ENCODE peak calls at places on chromosomes 5 and 9, in ten cellular contexts. J is SW480; X is ACHN; G is dermis microvascular lymphatic vessel endothelial cell; C is activated T-cell treated with anti-CD3 and anti-CD28 coated beads, Interleukin-2, amount 50 U/mL, for 24 hours; I is HL-60; D is neural progenitor cell; F is stimulated activated CD8-positive, alpha-beta memory T cell treated with anti-CD3 and anti-CD28 coated beads, Interleukin-15, amount 100 ng/mL, for 4 hours; L is HCEC 1CT; B is stimulated activated CD4-positive, alpha-beta T cell treated with anti-CD3 and anti-CD28 coated beads, Interleukin-1b, Interleukin-23, amount 100 ng/mL, for 4 hours. Y is an unnamed sample.

GRCh38 chr9:94827584-94828304 is 101.2 kb downstream of the AOPEP start:
- DNase-seq in X (no peak), J (peak), L (no peak), C (no peak), D (no peak), F (no peak), I (no peak), B (no peak), G (peak), Y (no peak)

GRCh38 chr9:6184749-6185645 is 30.6 kb upstream of the IL33 start:
- DNase-seq in D (no peak), B (no peak), L (peak), C (no peak), G (no peak), X (no peak), F (no peak), I (no peak), J (no peak), Y (no peak)

GRCh38 chr5:125526940-125527339 is 780.5 kb upstream of the ZNF608 start:
- DNase-seq in I (no peak), F (no peak), D (no peak), G (no peak), L (no peak), X (no peak), J (no peak), B (no peak), C (no peak), Y (no peak)

GRCh38 chr9:136179101-136179616 is 25.8 kb downstream of the LHX3 start:
- DNase-seq in I (no peak), C (no peak), B (no peak), G (no peak), J (no peak), X (no peak), D (no peak), L (no peak), F (no peak), Y (no peak)

GRCh38 chr5:175288048-175288621 is 155.8 kb downstream of the DRD1 start:
- DNase-seq in I (no peak), L (no peak), X (peak), D (no peak), F (no peak), C (no peak), B (no peak), J (peak), G (no peak), Y (no peak)

GRCh38 chr5:143258559-143259253 is 144.8 kb downstream of the NR3C1 start:
- DNase-seq in F (no peak), D (no peak), X (no peak), G (no peak), L (no peak), B (no peak), J (peak), I (no peak), C (no peak), Y (no peak)

GRCh38 chr5:76715734-76716455 is at the start of gene F2R:
- DNase-seq in L (peak), G (no peak), X (peak), I (no peak), C (peak), J (peak), F (no peak), D (peak), B (peak), Y (no peak)

GRCh38 chr9:37747271-37747753 is 6.3 kb upstream of the TRMT10B start:
- DNase-seq in D (peak), C (peak), B (peak), X (peak), F (no peak), J (peak), I (peak), G (peak), L (peak), Y (peak)

GRCh38 chr5:154648706-154649105 is 106.5 kb upstream of the LARP1 start:
- DNase-seq in J (no peak), C (no peak), I (peak), L (no peak), G (no peak), X (no peak), F (no peak), D (no peak), B (no peak), Y (no peak)

GRCh38 chr5:123813937-123814624 is 302.1 kb downstream of the CSNK1G3 start:
- DNase-seq in B (no peak), I (no peak), G (no peak), D (no peak), F (no peak), J (no peak), X (no peak), C (no peak), L (peak), Y (no peak)

GRCh38 chr9:89675403-89675771 is 70.6 kb downstream of the GADD45G start:
- DNase-seq in X (no peak), I (no peak), C (no peak), J (no peak), F (no peak), G (no peak), L (no peak), D (no peak), B (no peak), Y (no peak)

GRCh38 chr9:89319015-89319905 is 960 bp downstream of the SECISBP2 start:
- DNase-seq in I (no peak), F (no peak), B (no peak), L (no peak), X (no peak), C (no peak), D (no peak), G (no peak), J (no peak), Y (no peak)

GRCh38 chr9:113988951-113989780 is 88.9 kb downstream of the AMBP start:
- DNase-seq in B (no peak), C (no peak), D (no peak), G (no peak), I (no peak), X (no peak), J (no peak), L (no peak), F (no peak), Y (no peak)

GRCh38 chr9:95778957-95779356 is 96.5 kb upstream of the ERCC6L2 start:
- DNase-seq in J (no peak), G (no peak), X (peak), F (no peak), L (peak), D (no peak), B (no peak), C (no peak), I (no peak), Y (peak)

GRCh38 chr9:131892890-131893289 is 153.0 kb upstream of the RAPGEF1 start:
- DNase-seq in X (no peak), L (no peak), B (no peak), J (no peak), I (no peak), D (no peak), F (no peak), C (no peak), G (no peak), Y (no peak)

GRCh38 chr5:22835630-22836029 is 17.5 kb downstream of the CDH12 start:
- DNase-seq in L (no peak), B (no peak), G (no peak), X (no peak), C (no peak), F (no peak), D (peak), I (no peak), J (no peak), Y (no peak)

GRCh38 chr5:67383451-67383850 is 186.9 kb upstream of the CD180 start:
- DNase-seq in F (no peak), I (no peak), X (no peak), D (no peak), L (no peak), B (no peak), C (no peak), J (no peak), G (no peak), Y (no peak)